ENCODE peak calls at places on chromosomes 5 and 9, in seven cellular contexts. One of them, this sample, is unnamed.

GRCh38 chr5:6715271-6715670 is 2.0 kb downstream of the TENT4A start:
- DNase-seq in breast epithelium: peak; percentile 13
- DNase-seq in GDM1: no peak
- DNase-seq in activated CD4-positive, alpha-beta T cell treated with anti-CD3 and anti-CD28 coated beads, Interleukin-2, amount 50 U/mL, for 1 hour: no peak
- DNase-seq in iris pigment epithelial cell: no peak
- DNase-seq in NCI-H1417 treated with DMSO at 0.1 percent for 48 hours: no peak
- DNase-seq in CD4-positive, alpha-beta T cell: no peak
- DNase-seq in this sample: no peak

GRCh38 chr5:179901462-179901861 is 6.2 kb downstream of the TBC1D9B start:
- DNase-seq in iris pigment epithelial cell: no peak
- DNase-seq in CD4-positive, alpha-beta T cell: no peak
- DNase-seq in GDM1: no peak
- DNase-seq in NCI-H1417 treated with DMSO at 0.1 percent for 48 hours: no peak
- DNase-seq in activated CD4-positive, alpha-beta T cell treated with anti-CD3 and anti-CD28 coated beads, Interleukin-2, amount 50 U/mL, for 1 hour: no peak
- DNase-seq in breast epithelium: no peak
- DNase-seq in this sample: no peak

GRCh38 chr9:130913599-130914416 is 17.2 kb upstream of the QRFP start:
- DNase-seq in breast epithelium: no peak
- DNase-seq in GDM1: no peak
- DNase-seq in NCI-H1417 treated with DMSO at 0.1 percent for 48 hours: no peak
- DNase-seq in CD4-positive, alpha-beta T cell: no peak
- DNase-seq in activated CD4-positive, alpha-beta T cell treated with anti-CD3 and anti-CD28 coated beads, Interleukin-2, amount 50 U/mL, for 1 hour: no peak
- DNase-seq in iris pigment epithelial cell: no peak
- DNase-seq in this sample: no peak

GRCh38 chr5:36685631-36686147 is 79.3 kb downstream of the SLC1A3 start:
- DNase-seq in GDM1: no peak
- DNase-seq in breast epithelium: no peak
- DNase-seq in activated CD4-positive, alpha-beta T cell treated with anti-CD3 and anti-CD28 coated beads, Interleukin-2, amount 50 U/mL, for 1 hour: no peak
- DNase-seq in NCI-H1417 treated with DMSO at 0.1 percent for 48 hours: no peak
- DNase-seq in CD4-positive, alpha-beta T cell: no peak
- DNase-seq in iris pigment epithelial cell: peak; percentile 46
- DNase-seq in this sample: no peak

GRCh38 chr5:132464155-132464939 is 26.2 kb downstream of the IRF1 start:
- DNase-seq in NCI-H1417 treated with DMSO at 0.1 percent for 48 hours: no peak
- DNase-seq in GDM1: peak; percentile 60
- DNase-seq in CD4-positive, alpha-beta T cell: no peak
- DNase-seq in breast epithelium: no peak
- DNase-seq in activated CD4-positive, alpha-beta T cell treated with anti-CD3 and anti-CD28 coated beads, Interleukin-2, amount 50 U/mL, for 1 hour: no peak
- DNase-seq in iris pigment epithelial cell: no peak
- DNase-seq in this sample: no peak

GRCh38 chr5:169753795-169754194 is 116.7 kb downstream of the DOCK2 start:
- DNase-seq in iris pigment epithelial cell: peak; percentile 71
- DNase-seq in activated CD4-positive, alpha-beta T cell treated with anti-CD3 and anti-CD28 coated beads, Interleukin-2, amount 50 U/mL, for 1 hour: no peak
- DNase-seq in GDM1: no peak
- DNase-seq in breast epithelium: peak; percentile 35
- DNase-seq in NCI-H1417 treated with DMSO at 0.1 percent for 48 hours: no peak
- DNase-seq in CD4-positive, alpha-beta T cell: no peak
- DNase-seq in this sample: no peak

GRCh38 chr5:122999947-123000563 is 36.5 kb downstream of the PPIC start:
- DNase-seq in breast epithelium: no peak
- DNase-seq in CD4-positive, alpha-beta T cell: no peak
- DNase-seq in NCI-H1417 treated with DMSO at 0.1 percent for 48 hours: no peak
- DNase-seq in iris pigment epithelial cell: peak; percentile 13
- DNase-seq in GDM1: no peak
- DNase-seq in activated CD4-positive, alpha-beta T cell treated with anti-CD3 and anti-CD28 coated beads, Interleukin-2, amount 50 U/mL, for 1 hour: peak; percentile 9
- DNase-seq in this sample: no peak

GRCh38 chr5:107501965-107502691 is 168.6 kb downstream of the EFNA5 start:
- DNase-seq in NCI-H1417 treated with DMSO at 0.1 percent for 48 hours: no peak
- DNase-seq in CD4-positive, alpha-beta T cell: no peak
- DNase-seq in iris pigment epithelial cell: peak; percentile 76
- DNase-seq in activated CD4-positive, alpha-beta T cell treated with anti-CD3 and anti-CD28 coated beads, Interleukin-2, amount 50 U/mL, for 1 hour: no peak
- DNase-seq in GDM1: no peak
- DNase-seq in breast epithelium: no peak
- DNase-seq in this sample: no peak

GRCh38 chr9:107807183-107807582 is 317.6 kb upstream of the KLF4 start:
- DNase-seq in NCI-H1417 treated with DMSO at 0.1 percent for 48 hours: no peak
- DNase-seq in CD4-positive, alpha-beta T cell: no peak
- DNase-seq in GDM1: no peak
- DNase-seq in iris pigment epithelial cell: peak; percentile 5
- DNase-seq in activated CD4-positive, alpha-beta T cell treated with anti-CD3 and anti-CD28 coated beads, Interleukin-2, amount 50 U/mL, for 1 hour: no peak
- DNase-seq in breast epithelium: no peak
- DNase-seq in this sample: no peak

GRCh38 chr9:117083440-117083984 is 331.3 kb downstream of the ASTN2 start:
- DNase-seq in NCI-H1417 treated with DMSO at 0.1 percent for 48 hours: no peak
- DNase-seq in GDM1: no peak
- DNase-seq in activated CD4-positive, alpha-beta T cell treated with anti-CD3 and anti-CD28 coated beads, Interleukin-2, amount 50 U/mL, for 1 hour: no peak
- DNase-seq in CD4-positive, alpha-beta T cell: no peak
- DNase-seq in iris pigment epithelial cell: no peak
- DNase-seq in breast epithelium: no peak
- DNase-seq in this sample: no peak

GRCh38 chr9:103789686-103790085 is 304.4 kb upstream of the SMC2 start:
- DNase-seq in NCI-H1417 treated with DMSO at 0.1 percent for 48 hours: no peak
- DNase-seq in CD4-positive, alpha-beta T cell: no peak
- DNase-seq in GDM1: no peak
- DNase-seq in iris pigment epithelial cell: peak; percentile 47
- DNase-seq in breast epithelium: no peak
- DNase-seq in activated CD4-positive, alpha-beta T cell treated with anti-CD3 and anti-CD28 coated beads, Interleukin-2, amount 50 U/mL, for 1 hour: no peak
- DNase-seq in this sample: no peak

GRCh38 chr9:95004452-95005275 is 278.2 kb downstream of the AOPEP start:
- DNase-seq in CD4-positive, alpha-beta T cell: no peak
- DNase-seq in NCI-H1417 treated with DMSO at 0.1 percent for 48 hours: no peak
- DNase-seq in activated CD4-positive, alpha-beta T cell treated with anti-CD3 and anti-CD28 coated beads, Interleukin-2, amount 50 U/mL, for 1 hour: peak; percentile 21
- DNase-seq in breast epithelium: no peak
- DNase-seq in GDM1: no peak
- DNase-seq in iris pigment epithelial cell: peak; percentile 47
- DNase-seq in this sample: no peak

GRCh38 chr9:19922476-19923118 is 133.8 kb upstream of the SLC24A2 start:
- DNase-seq in breast epithelium: no peak
- DNase-seq in NCI-H1417 treated with DMSO at 0.1 percent for 48 hours: no peak
- DNase-seq in iris pigment epithelial cell: peak; percentile 63
- DNase-seq in GDM1: no peak
- DNase-seq in activated CD4-positive, alpha-beta T cell treated with anti-CD3 and anti-CD28 coated beads, Interleukin-2, amount 50 U/mL, for 1 hour: no peak
- DNase-seq in CD4-positive, alpha-beta T cell: no peak
- DNase-seq in this sample: no peak

GRCh38 chr9:72718503-72718902 is 197.1 kb downstream of the TMC1 start:
- DNase-seq in breast epithelium: no peak
- DNase-seq in NCI-H1417 treated with DMSO at 0.1 percent for 48 hours: no peak
- DNase-seq in iris pigment epithelial cell: no peak
- DNase-seq in CD4-positive, alpha-beta T cell: no peak
- DNase-seq in GDM1: no peak
- DNase-seq in activated CD4-positive, alpha-beta T cell treated with anti-CD3 and anti-CD28 coated beads, Interleukin-2, amount 50 U/mL, for 1 hour: no peak
- DNase-seq in this sample: no peak

GRCh38 chr9:98381311-98382103 is 126.1 kb upstream of the TBC1D2 start:
- DNase-seq in CD4-positive, alpha-beta T cell: no peak
- DNase-seq in breast epithelium: no peak
- DNase-seq in iris pigment epithelial cell: no peak
- DNase-seq in GDM1: no peak
- DNase-seq in activated CD4-positive, alpha-beta T cell treated with anti-CD3 and anti-CD28 coated beads, Interleukin-2, amount 50 U/mL, for 1 hour: no peak
- DNase-seq in NCI-H1417 treated with DMSO at 0.1 percent for 48 hours: no peak
- DNase-seq in this sample: no peak

GRCh38 chr9:68704804-68705635 is at the start of gene PIP5K1B:
- DNase-seq in NCI-H1417 treated with DMSO at 0.1 percent for 48 hours: peak; percentile 39
- DNase-seq in breast epithelium: peak; percentile 65
- DNase-seq in GDM1: peak; percentile 77
- DNase-seq in iris pigment epithelial cell: peak; percentile 70
- DNase-seq in activated CD4-positive, alpha-beta T cell treated with anti-CD3 and anti-CD28 coated beads, Interleukin-2, amount 50 U/mL, for 1 hour: no peak
- DNase-seq in CD4-positive, alpha-beta T cell: no peak
- DNase-seq in this sample: no peak

GRCh38 chr5:127203818-127204217 is 86.8 kb upstream of the MEGF10 start:
- DNase-seq in NCI-H1417 treated with DMSO at 0.1 percent for 48 hours: no peak
- DNase-seq in activated CD4-positive, alpha-beta T cell treated with anti-CD3 and anti-CD28 coated beads, Interleukin-2, amount 50 U/mL, for 1 hour: no peak
- DNase-seq in GDM1: no peak
- DNase-seq in CD4-positive, alpha-beta T cell: no peak
- DNase-seq in breast epithelium: no peak
- DNase-seq in iris pigment epithelial cell: peak; percentile 88
- DNase-seq in this sample: no peak

GRCh38 chr5:80212171-80212667 is 43.6 kb downstream of the SERINC5 start:
- DNase-seq in GDM1: no peak
- DNase-seq in NCI-H1417 treated with DMSO at 0.1 percent for 48 hours: no peak
- DNase-seq in iris pigment epithelial cell: no peak
- DNase-seq in CD4-positive, alpha-beta T cell: no peak
- DNase-seq in activated CD4-positive, alpha-beta T cell treated with anti-CD3 and anti-CD28 coated beads, Interleukin-2, amount 50 U/mL, for 1 hour: no peak
- DNase-seq in breast epithelium: no peak
- DNase-seq in this sample: no peak

GRCh38 chr9:79233542-79233941 is 338.2 kb upstream of the TLE4 start:
- DNase-seq in NCI-H1417 treated with DMSO at 0.1 percent for 48 hours: no peak
- DNase-seq in iris pigment epithelial cell: peak; percentile 75
- DNase-seq in CD4-positive, alpha-beta T cell: no peak
- DNase-seq in breast epithelium: no peak
- DNase-seq in activated CD4-positive, alpha-beta T cell treated with anti-CD3 and anti-CD28 coated beads, Interleukin-2, amount 50 U/mL, for 1 hour: no peak
- DNase-seq in GDM1: peak; percentile 2
- DNase-seq in this sample: no peak

GRCh38 chr5:114223866-114224265 is 138.0 kb upstream of the KCNN2 start:
- DNase-seq in iris pigment epithelial cell: peak; percentile 37
- DNase-seq in GDM1: no peak
- DNase-seq in CD4-positive, alpha-beta T cell: no peak
- DNase-seq in breast epithelium: no peak
- DNase-seq in NCI-H1417 treated with DMSO at 0.1 percent for 48 hours: no peak
- DNase-seq in activated CD4-positive, alpha-beta T cell treated with anti-CD3 and anti-CD28 coated beads, Interleukin-2, amount 50 U/mL, for 1 hour: no peak
- DNase-seq in this sample: peak; percentile 14

This sample was measured in HFF-Myc.